ENCODE peak calls at places on chromosomes 7 and 10, in five cellular contexts. L is lung, A is heart right ventricle, V is activated B cell treated with CpG ODN at 0.5 μM for 24 hours, N is mammary epithelial cell. C is an unnamed sample.

GRCh38 chr7:119900996-119901395 is 372.0 kb upstream of the KCND2 start:
- DNase-seq in L (no peak), A (no peak), V (no peak), N (no peak), C (no peak)

GRCh38 chr7:128164061-128164954 is 76.8 kb upstream of the LEP start:
- DNase-seq in L (peak), A (no peak), V (no peak), N (peak), C (no peak)

GRCh38 chr10:53022663-53023088 is 250.1 kb upstream of the MBL2 start:
- DNase-seq in L (no peak), A (no peak), V (no peak), N (no peak), C (no peak)

GRCh38 chr10:116521424-116522305 is 24.1 kb upstream of the PNLIP start:
- DNase-seq in L (no peak), A (no peak), V (no peak), N (peak), C (no peak)

GRCh38 chr10:15857001-15857608 is 3.2 kb downstream of the MINDY3 start:
- DNase-seq in L (no peak), A (no peak), V (no peak), N (no peak), C (no peak)

GRCh38 chr10:85791846-85792532 is 574.6 kb downstream of the GRID1 start:
- DNase-seq in L (no peak), A (no peak), V (no peak), N (no peak), C (no peak)

GRCh38 chr7:105890290-105890997 is 14.0 kb upstream of the ATXN7L1 start:
- DNase-seq in L (no peak), A (no peak), V (no peak), N (peak), C (no peak)

GRCh38 chr10:44334621-44335184 is 50.2 kb downstream of the CXCL12 start:
- DNase-seq in L (no peak), A (no peak), V (no peak), N (no peak), C (no peak)

GRCh38 chr7:83178066-83178465 is 15.4 kb upstream of the PCLO start:
- DNase-seq in L (no peak), A (no peak), V (no peak), N (peak), C (no peak)

GRCh38 chr10:88538038-88538437 is 45.1 kb downstream of the RNLS start:
- DNase-seq in L (no peak), A (no peak), V (no peak), N (peak), C (no peak)
- TF ChIP-seq CTCF in L (no peak), A (no peak), V (no peak), N (no peak), C (no peak)

GRCh38 chr7:76512941-76513816 is 2.8 kb downstream of the UPK3B start:
- DNase-seq in L (peak), A (no peak), V (no peak), N (no peak), C (no peak)

GRCh38 chr7:76513817-76514799 is 3.8 kb downstream of the UPK3B start:
- DNase-seq in L (peak), A (no peak), V (no peak), N (peak), C (no peak)

GRCh38 chr7:76509931-76510877 is at the start of gene UPK3B:
- DNase-seq in L (peak), A (no peak), V (no peak), N (peak), C (no peak)

GRCh38 chr7:76514926-76515325 is 4.6 kb downstream of the UPK3B start:
- DNase-seq in L (no peak), A (no peak), V (no peak), N (no peak), C (no peak)

GRCh38 chr7:76515999-76516443 is 5.7 kb downstream of the UPK3B start:
- DNase-seq in L (no peak), A (peak), V (no peak), N (no peak), C (no peak)
- TF ChIP-seq CTCF in L (peak), A (peak), V (no peak), N (peak), C (no peak)

DNA sequence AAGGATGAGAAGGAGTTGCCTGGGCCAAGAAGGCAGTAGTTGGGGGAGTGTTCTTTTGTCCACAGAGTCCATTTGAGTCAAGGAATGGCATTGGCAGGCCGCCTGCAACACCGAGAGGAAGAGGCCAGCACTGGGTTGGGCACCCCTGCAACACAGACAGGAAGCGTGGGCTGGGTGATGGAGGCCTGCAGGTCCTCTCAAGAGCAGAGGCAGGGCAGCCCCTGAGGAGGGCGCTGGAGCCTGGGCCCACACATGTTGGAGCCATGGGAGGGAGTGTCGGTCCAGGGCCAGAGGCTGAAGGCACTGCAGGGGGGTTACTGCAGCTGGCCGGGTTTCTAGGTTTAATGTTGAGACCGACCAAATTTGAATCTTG is 137.3 kb downstream of the PTPN20 start:
- DNase-seq in L (no peak), A (no peak), V (peak), N (no peak), C (no peak)
- TF ChIP-seq CTCF in L (no peak), A (no peak), V (no peak), N (no peak), C (no peak)

DNA sequence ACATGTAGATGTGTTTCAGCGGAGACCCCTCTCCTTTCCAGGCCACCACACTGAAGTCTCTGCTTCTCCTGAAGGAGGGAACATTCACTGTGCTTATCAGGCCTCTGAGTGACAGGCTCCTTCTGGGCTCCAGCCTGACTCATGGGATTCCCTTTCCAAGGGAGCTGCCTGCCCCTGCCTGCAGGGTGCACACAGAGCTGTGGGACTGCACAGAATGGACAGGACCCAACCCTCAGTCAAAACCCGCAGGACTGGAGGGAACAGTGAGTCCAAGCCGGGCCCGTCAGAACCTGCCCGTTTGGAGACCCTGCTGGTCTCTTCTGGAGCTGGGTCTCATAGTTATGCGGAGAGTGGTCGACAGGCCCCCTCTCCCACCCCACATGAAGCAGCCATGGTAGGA is 32.6 kb downstream of the PLAC9 start:
- DNase-seq in L (no peak), A (no peak), V (no peak), N (peak), C (no peak)
- TF ChIP-seq CTCF in L (no peak), A (no peak), V (no peak), N (peak), C (no peak)

GRCh38 chr10:74738985-74739567 is 87.3 kb upstream of the KAT6B start:
- DNase-seq in L (no peak), A (no peak), V (no peak), N (no peak), C (no peak)
- TF ChIP-seq CTCF in L (no peak), A (no peak), V (no peak), N (peak), C (no peak)

DNA sequence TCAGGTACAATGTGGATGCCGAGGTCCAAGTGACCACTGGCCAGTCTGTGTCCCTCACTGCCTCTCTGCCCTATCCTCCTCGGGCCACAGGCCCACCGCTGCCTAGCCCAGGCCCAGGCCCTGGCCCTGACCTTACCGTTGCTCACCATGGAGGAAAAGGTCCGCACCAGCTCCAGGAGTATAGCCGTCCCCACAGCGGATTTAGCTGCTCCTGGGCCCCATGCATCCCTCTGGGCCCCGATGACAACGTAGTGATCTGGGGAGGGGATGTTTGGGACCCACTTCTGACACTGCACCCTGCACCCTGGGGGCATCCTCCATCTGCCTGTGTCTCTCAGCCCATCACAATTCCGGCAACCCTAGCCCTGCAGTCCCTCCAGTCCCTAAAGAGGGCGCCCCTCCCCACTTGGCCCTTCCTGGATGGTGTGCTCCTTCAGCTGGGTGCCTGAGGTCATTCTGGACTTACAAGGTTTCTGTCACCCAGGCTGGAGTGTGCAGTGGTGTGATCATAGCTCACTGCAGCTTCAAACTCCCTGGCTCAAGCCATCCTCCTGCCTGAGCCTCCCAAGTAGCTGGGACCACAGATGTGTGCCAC is 12.1 kb downstream of the TFR2 start:
- DNase-seq in L (no peak), A (no peak), V (no peak), N (no peak), C (no peak)
- TF ChIP-seq CTCF in L (no peak), A (no peak), V (no peak), N (peak), C (no peak)

DNA sequence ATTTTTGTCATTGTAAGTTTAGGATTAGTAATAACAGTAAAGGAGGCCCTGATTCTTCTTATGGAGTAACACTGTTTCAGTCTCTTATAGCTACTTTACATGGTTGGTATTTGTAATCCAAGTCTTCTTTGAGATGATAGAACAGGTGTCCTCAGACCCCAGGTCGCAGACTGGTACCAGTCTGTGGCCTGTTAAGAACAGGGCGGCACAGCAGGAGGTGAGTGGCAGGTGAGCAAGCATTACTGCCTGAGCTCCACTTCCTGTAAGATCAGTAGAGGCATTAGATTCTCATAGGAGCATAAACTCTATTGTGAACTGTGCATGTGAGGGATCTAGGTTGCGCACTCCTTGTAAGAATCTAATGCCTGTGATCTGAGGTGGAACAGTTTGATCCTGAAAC is 77.3 kb downstream of the STK31 start:
- DNase-seq in L (no peak), A (no peak), V (no peak), N (no peak), C (no peak)
- TF ChIP-seq CTCF in L (no peak), A (no peak), V (no peak), N (no peak), C (no peak)